ENCODE peak calls at places on chromosome 18, in six cellular contexts. H, V, M, L, D and U are unnamed samples.

GRCh38 chr18:56321470-56321869 is 316.9 kb downstream of the TXNL1 start:
- DNase-seq in D (no peak), L (no peak), H (no peak), M (peak), V (no peak), U (no peak)

GRCh38 chr18:22674300-22674699 is 256.6 kb upstream of the CTAGE1 start:
- DNase-seq in D (peak), M (no peak), L (no peak), H (peak), V (no peak), U (no peak)

GRCh38 chr18:45820144-45820745 is 5.2 kb upstream of the SIGLEC15 start:
- DNase-seq in V (no peak), D (no peak), L (no peak), M (no peak), H (no peak), U (no peak)

GRCh38 chr18:26277374-26277773 is 51.1 kb downstream of the TAF4B start:
- DNase-seq in H (no peak), M (no peak), V (no peak), D (no peak), L (no peak), U (no peak)

GRCh38 chr18:13390711-13391110 is 172.2 kb downstream of the LDLRAD4 start:
- DNase-seq in M (no peak), L (no peak), D (no peak), V (no peak), H (no peak), U (no peak)

GRCh38 chr18:44758821-44759624 is 78.3 kb downstream of the SETBP1 start:
- DNase-seq in L (peak), M (no peak), V (peak), H (no peak), D (no peak), U (no peak)

GRCh38 chr18:8162797-8163196 is 446.4 kb upstream of the RAB12 start:
- DNase-seq in D (no peak), L (no peak), M (no peak), V (no peak), H (no peak), U (no peak)

GRCh38 chr18:51162617-51163016 is 34.9 kb downstream of the MEX3C start:
- DNase-seq in M (no peak), L (no peak), D (no peak), V (no peak), H (no peak), U (no peak)

GRCh38 chr18:49861659-49862058 is 48.3 kb upstream of the ACAA2 start:
- DNase-seq in H (no peak), V (no peak), D (no peak), M (no peak), L (peak), U (no peak)

GRCh38 chr18:13566941-13567762 is 159.2 kb downstream of the FAM210A start:
- DNase-seq in M (peak), H (no peak), V (peak), L (peak), D (no peak), U (peak)